ENCODE peak calls at places on chromosomes 12 and 14, in six cellular contexts. Y, V, D, B, S and M are unnamed samples.

GRCh38 chr14:75794615-75795038 is 133.6 kb downstream of the TTLL5 start:
- DNase-seq in Y (no peak), V (no peak), D (no peak), B (no peak), S (peak), M (peak)

GRCh38 chr12:107544947-107545346 is 140.7 kb upstream of the PWP1 start:
- DNase-seq in Y (no peak), V (no peak), D (no peak), B (no peak), S (no peak), M (no peak)

GRCh38 chr14:34363733-34364134 is 98.3 kb downstream of the SPTSSA start:
- DNase-seq in Y (no peak), V (no peak), D (no peak), B (no peak), S (peak), M (no peak)

GRCh38 chr14:105412768-105413541 is 6.7 kb upstream of the MTA1 start:
- DNase-seq in Y (no peak), V (no peak), D (no peak), B (no peak), S (no peak), M (no peak)

GRCh38 chr14:50055461-50056228 is 60.7 kb downstream of the VCPKMT start:
- DNase-seq in Y (no peak), V (no peak), D (no peak), B (no peak), S (peak), M (no peak)

GRCh38 chr14:33120341-33120740 is 181.7 kb downstream of the NPAS3 start:
- DNase-seq in Y (peak), V (no peak), D (no peak), B (no peak), S (peak), M (no peak)

GRCh38 chr12:51591020-51591901 is at the start of gene SCN8A:
- DNase-seq in Y (no peak), V (no peak), D (no peak), B (peak), S (no peak), M (peak)

GRCh38 chr12:76457010-76457409 is 102.6 kb downstream of the OSBPL8 start:
- DNase-seq in Y (no peak), V (no peak), D (no peak), B (no peak), S (peak), M (no peak)

GRCh38 chr14:72643317-72643801 is 250.5 kb downstream of the DPF3 start:
- DNase-seq in Y (peak), V (peak), D (no peak), B (no peak), S (peak), M (peak)

GRCh38 chr12:103969391-103969790 is 3.7 kb downstream of the TDG start:
- DNase-seq in Y (no peak), V (no peak), D (no peak), B (no peak), S (no peak), M (no peak)

GRCh38 chr12:51941669-51942455 is 9.6 kb upstream of the ACVR1B start:
- DNase-seq in Y (no peak), V (no peak), D (no peak), B (no peak), S (no peak), M (no peak)

GRCh38 chr12:127773520-127773919 is 493.4 kb upstream of the TMEM132C start:
- DNase-seq in Y (no peak), V (no peak), D (no peak), B (no peak), S (no peak), M (no peak)

GRCh38 chr12:52395761-52396434 is 10.2 kb downstream of the KRT82 start:
- DNase-seq in Y (no peak), V (no peak), D (no peak), B (no peak), S (peak), M (peak)

GRCh38 chr12:11228268-11228879 is 41.1 kb downstream of the PRB3 start:
- DNase-seq in Y (no peak), V (no peak), D (no peak), B (no peak), S (peak), M (peak)

GRCh38 chr12:102107970-102108369 is 11.9 kb downstream of the NUP37 start:
- DNase-seq in Y (no peak), V (no peak), D (no peak), B (no peak), S (no peak), M (no peak)

GRCh38 chr14:61257469-61258057 is 23.6 kb downstream of the TMEM30B start:
- DNase-seq in Y (no peak), V (no peak), D (no peak), B (no peak), S (no peak), M (no peak)

GRCh38 chr12:114672817-114673168 is 11.2 kb downstream of the TBX3 start:
- DNase-seq in Y (no peak), V (no peak), D (no peak), B (no peak), S (no peak), M (no peak)

GRCh38 chr12:29116414-29116813 is 32.7 kb upstream of the FAR2 start:
- DNase-seq in Y (no peak), V (no peak), D (no peak), B (no peak), S (no peak), M (no peak)

GRCh38 chr14:51473808-51474207 is 177.9 kb upstream of the FRMD6 start:
- DNase-seq in Y (no peak), V (no peak), D (no peak), B (no peak), S (peak), M (peak)

GRCh38 chr12:132194056-132194455 is 49.8 kb downstream of the NOC4L start:
- DNase-seq in Y (no peak), V (no peak), D (no peak), B (no peak), S (peak), M (no peak)

GRCh38 chr12:65596514-65597010 is 227.7 kb upstream of the HMGA2 start:
- DNase-seq in Y (no peak), V (no peak), D (no peak), B (no peak), S (peak), M (no peak)

GRCh38 chr12:107134558-107134957 is 41.2 kb upstream of the CRY1 start:
- DNase-seq in Y (no peak), V (no peak), D (no peak), B (peak), S (no peak), M (no peak)

GRCh38 chr12:28443337-28443736 is 253.1 kb downstream of the CCDC91 start:
- DNase-seq in Y (no peak), V (no peak), D (no peak), B (no peak), S (no peak), M (no peak)

GRCh38 chr12:131116437-131117117 is 162.9 kb downstream of the ADGRD1 start:
- DNase-seq in Y (no peak), V (no peak), D (no peak), B (no peak), S (peak), M (no peak)

GRCh38 chr12:51722387-51722786 is 126.1 kb downstream of the FIGNL2 start:
- DNase-seq in Y (no peak), V (no peak), D (no peak), B (no peak), S (no peak), M (no peak)

GRCh38 chr14:94867931-94868597 is 98.2 kb upstream of the GSC start:
- DNase-seq in Y (no peak), V (no peak), D (peak), B (no peak), S (no peak), M (no peak)